ENCODE peak calls at places on chromosome 3, in four cellular contexts. One of them, this sample, is unnamed. For H3K36me3, the result is how much of the 10 kb centered on the place peaks cover.

GRCh38 chr3:146160233-146160963 is 586 bp downstream of the PLOD2 start:
- DNase-seq in brain microvascular endothelial cell: peak
- DNase-seq in tibial artery: peak
- DNase-seq in transverse colon: peak
- DNase-seq in this sample: peak

GRCh38 chr3:195258449-195259145 is 12.4 kb downstream of the XXYLT1 start:
- DNase-seq in brain microvascular endothelial cell: no peak
- DNase-seq in tibial artery: no peak
- DNase-seq in transverse colon: no peak
- DNase-seq in this sample: no peak

GRCh38 chr3:109921509-109921908 is 584.2 kb upstream of the DPPA4 start:
- DNase-seq in brain microvascular endothelial cell: no peak
- DNase-seq in tibial artery: no peak
- DNase-seq in transverse colon: no peak
- DNase-seq in this sample: no peak

GRCh38 chr3:124557-125179 is 71.9 kb upstream of the CHL1 start:
- DNase-seq in brain microvascular endothelial cell: no peak
- DNase-seq in tibial artery: no peak
- DNase-seq in transverse colon: no peak
- DNase-seq in this sample: no peak

GRCh38 chr3:138034918-138035317 is 25.0 kb downstream of the CLDN18 start:
- DNase-seq in brain microvascular endothelial cell: no peak
- DNase-seq in tibial artery: no peak
- DNase-seq in transverse colon: no peak
- DNase-seq in this sample: no peak

GRCh38 chr3:31522152-31522551 is 10.6 kb upstream of the STT3B start:
- DNase-seq in brain microvascular endothelial cell: no peak
- DNase-seq in tibial artery: no peak
- DNase-seq in transverse colon: no peak
- DNase-seq in this sample: no peak

GRCh38 chr3:11591401-11592266 is 52.1 kb downstream of the VGLL4 start:
- DNase-seq in brain microvascular endothelial cell: peak
- DNase-seq in tibial artery: peak
- DNase-seq in transverse colon: no peak
- DNase-seq in this sample: no peak

GRCh38 chr3:33006571-33007286 is 55.3 kb downstream of the CCR4 start:
- DNase-seq in brain microvascular endothelial cell: no peak
- DNase-seq in tibial artery: no peak
- DNase-seq in transverse colon: no peak
- DNase-seq in this sample: no peak

GRCh38 chr3:71393093-71393492 is 190.4 kb downstream of the FOXP1 start:
- DNase-seq in brain microvascular endothelial cell: no peak
- DNase-seq in tibial artery: no peak
- DNase-seq in transverse colon: no peak
- DNase-seq in this sample: no peak

GRCh38 chr3:11548721-11549131 is 95.0 kb downstream of the VGLL4 start:
- DNase-seq in brain microvascular endothelial cell: peak
- DNase-seq in tibial artery: no peak
- DNase-seq in transverse colon: peak
- DNase-seq in this sample: no peak

GRCh38 chr3:194219826-194220407 is 84.0 kb downstream of the HES1 start:
- DNase-seq in brain microvascular endothelial cell: no peak
- DNase-seq in tibial artery: no peak
- DNase-seq in transverse colon: no peak
- DNase-seq in this sample: no peak

GRCh38 chr3:124360626-124361025 is 368.7 kb upstream of the ROPN1 start:
- DNase-seq in brain microvascular endothelial cell: no peak
- DNase-seq in tibial artery: no peak
- DNase-seq in transverse colon: no peak
- DNase-seq in this sample: no peak

GRCh38 chr3:156465222-156465621 is 89.7 kb downstream of the SSR3 start:
- DNase-seq in brain microvascular endothelial cell: no peak
- DNase-seq in tibial artery: no peak
- DNase-seq in transverse colon: no peak
- DNase-seq in this sample: no peak

GRCh38 chr3:123090700-123091585 is 24.1 kb downstream of the PDIA5 start:
- DNase-seq in brain microvascular endothelial cell: no peak
- DNase-seq in tibial artery: no peak
- DNase-seq in transverse colon: no peak
- DNase-seq in this sample: no peak

GRCh38 chr3:142275856-142276255 is 50.5 kb upstream of the GK5 start:
- DNase-seq in brain microvascular endothelial cell: peak
- DNase-seq in tibial artery: no peak
- DNase-seq in transverse colon: no peak
- DNase-seq in this sample: no peak

GRCh38 chr3:173743512-173743911 is 346.0 kb downstream of the NLGN1 start:
- DNase-seq in brain microvascular endothelial cell: no peak
- DNase-seq in tibial artery: no peak
- DNase-seq in transverse colon: no peak
- DNase-seq in this sample: no peak

GRCh38 chr3:125194849-125195601 is 17.5 kb downstream of the SLC12A8 start:
- DNase-seq in brain microvascular endothelial cell: peak
- DNase-seq in tibial artery: no peak
- DNase-seq in transverse colon: no peak
- DNase-seq in this sample: no peak

GRCh38 chr3:182618981-182619591 is 174.2 kb upstream of the ATP11B start:
- DNase-seq in brain microvascular endothelial cell: peak
- DNase-seq in tibial artery: no peak
- DNase-seq in transverse colon: no peak
- DNase-seq in this sample: peak

GRCh38 chr3:137420198-137420995 is 343.7 kb upstream of the SOX14 start:
- DNase-seq in brain microvascular endothelial cell: no peak
- DNase-seq in tibial artery: no peak
- DNase-seq in transverse colon: no peak
- DNase-seq in this sample: no peak

GRCh38 chr3:133400006-133400515 is at the start of gene BFSP2:
- DNase-seq in brain microvascular endothelial cell: no peak
- DNase-seq in tibial artery: no peak
- DNase-seq in transverse colon: no peak
- DNase-seq in this sample: no peak

GRCh38 chr3:56309465-56309864 is 158.8 kb downstream of the ERC2 start:
- DNase-seq in brain microvascular endothelial cell: no peak
- DNase-seq in tibial artery: no peak
- DNase-seq in transverse colon: no peak
- DNase-seq in this sample: no peak

GRCh38 chr3:111810909-111811308 is 48.2 kb upstream of the PHLDB2 start:
- DNase-seq in brain microvascular endothelial cell: peak
- DNase-seq in tibial artery: no peak
- DNase-seq in transverse colon: no peak
- DNase-seq in this sample: no peak

GRCh38 chr3:111539351-111540331 is 2.4 kb upstream of the CD96 start:
- DNase-seq in brain microvascular endothelial cell: peak
- DNase-seq in tibial artery: no peak
- DNase-seq in transverse colon: peak
- DNase-seq in this sample: peak

GRCh38 chr3:111903067-111903511 is 44.0 kb downstream of the PHLDB2 start:
- DNase-seq in brain microvascular endothelial cell: peak
- DNase-seq in tibial artery: no peak
- DNase-seq in transverse colon: no peak
- DNase-seq in this sample: no peak

GRCh38 chr3:113193298-113193697 is 18.1 kb upstream of the BOC start:
- DNase-seq in brain microvascular endothelial cell: no peak
- DNase-seq in tibial artery: no peak
- DNase-seq in transverse colon: no peak
- DNase-seq in this sample: no peak

GRCh38 chr3:140117111-140117526 is 182.1 kb downstream of the CLSTN2 start:
- DNase-seq in brain microvascular endothelial cell: no peak
- DNase-seq in tibial artery: no peak
- DNase-seq in transverse colon: no peak
- DNase-seq in this sample: no peak

GRCh38 chr3:25849641-25850040 is 59.8 kb downstream of the OXSM start:
- DNase-seq in brain microvascular endothelial cell: no peak
- DNase-seq in tibial artery: no peak
- DNase-seq in transverse colon: no peak
- DNase-seq in this sample: no peak

GRCh38 chr3:13345284-13345683 is 74.8 kb downstream of the NUP210 start:
- DNase-seq in brain microvascular endothelial cell: no peak
- DNase-seq in tibial artery: no peak
- DNase-seq in transverse colon: no peak
- DNase-seq in this sample: no peak
- H3K36me3 ChIP-seq in brain microvascular endothelial cell: under half
- H3K36me3 ChIP-seq in tibial artery: under half
- H3K36me3 ChIP-seq in transverse colon: under half
- H3K36me3 ChIP-seq in this sample: under half

GRCh38 chr3:98808071-98808470 is 44.9 kb downstream of the ST3GAL6 start:
- DNase-seq in brain microvascular endothelial cell: no peak
- DNase-seq in tibial artery: no peak
- DNase-seq in transverse colon: no peak
- DNase-seq in this sample: no peak

GRCh38 chr3:98809561-98809960 is 46.4 kb downstream of the ST3GAL6 start:
- DNase-seq in brain microvascular endothelial cell: no peak
- DNase-seq in tibial artery: no peak
- DNase-seq in transverse colon: no peak
- DNase-seq in this sample: no peak

GRCh38 chr3:98812851-98813374 is 49.8 kb downstream of the ST3GAL6 start:
- DNase-seq in brain microvascular endothelial cell: no peak
- DNase-seq in tibial artery: no peak
- DNase-seq in transverse colon: no peak
- DNase-seq in this sample: peak

GRCh38 chr3:98807565-98807964 is 44.4 kb downstream of the ST3GAL6 start:
- DNase-seq in brain microvascular endothelial cell: no peak
- DNase-seq in tibial artery: no peak
- DNase-seq in transverse colon: no peak
- DNase-seq in this sample: no peak

DNA sequence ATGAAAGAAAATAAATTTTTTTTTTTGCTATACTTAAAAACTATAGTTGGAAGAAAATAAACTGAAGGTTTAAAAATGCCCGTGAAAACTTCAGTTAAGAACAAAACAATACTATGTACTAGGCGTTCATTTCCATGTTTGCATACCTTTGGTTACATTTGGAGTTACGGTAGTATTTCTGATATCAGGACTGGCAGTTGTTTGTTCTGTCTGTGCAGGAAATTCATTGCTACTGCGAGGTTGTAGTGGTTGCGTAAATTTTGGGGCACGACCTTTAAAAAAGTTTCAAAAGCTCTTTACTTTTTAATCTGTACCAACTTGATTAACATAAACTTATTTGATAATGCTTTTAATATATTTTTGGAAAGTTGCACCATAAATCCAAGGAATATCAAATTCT is 47.9 kb downstream of the ST3GAL6 start:
- DNase-seq in brain microvascular endothelial cell: no peak
- DNase-seq in tibial artery: no peak
- DNase-seq in transverse colon: no peak
- DNase-seq in this sample: no peak
- H3K36me3 ChIP-seq in brain microvascular endothelial cell: half or more
- H3K36me3 ChIP-seq in tibial artery: under half
- H3K36me3 ChIP-seq in transverse colon: under half
- H3K36me3 ChIP-seq in this sample: under half

DNA sequence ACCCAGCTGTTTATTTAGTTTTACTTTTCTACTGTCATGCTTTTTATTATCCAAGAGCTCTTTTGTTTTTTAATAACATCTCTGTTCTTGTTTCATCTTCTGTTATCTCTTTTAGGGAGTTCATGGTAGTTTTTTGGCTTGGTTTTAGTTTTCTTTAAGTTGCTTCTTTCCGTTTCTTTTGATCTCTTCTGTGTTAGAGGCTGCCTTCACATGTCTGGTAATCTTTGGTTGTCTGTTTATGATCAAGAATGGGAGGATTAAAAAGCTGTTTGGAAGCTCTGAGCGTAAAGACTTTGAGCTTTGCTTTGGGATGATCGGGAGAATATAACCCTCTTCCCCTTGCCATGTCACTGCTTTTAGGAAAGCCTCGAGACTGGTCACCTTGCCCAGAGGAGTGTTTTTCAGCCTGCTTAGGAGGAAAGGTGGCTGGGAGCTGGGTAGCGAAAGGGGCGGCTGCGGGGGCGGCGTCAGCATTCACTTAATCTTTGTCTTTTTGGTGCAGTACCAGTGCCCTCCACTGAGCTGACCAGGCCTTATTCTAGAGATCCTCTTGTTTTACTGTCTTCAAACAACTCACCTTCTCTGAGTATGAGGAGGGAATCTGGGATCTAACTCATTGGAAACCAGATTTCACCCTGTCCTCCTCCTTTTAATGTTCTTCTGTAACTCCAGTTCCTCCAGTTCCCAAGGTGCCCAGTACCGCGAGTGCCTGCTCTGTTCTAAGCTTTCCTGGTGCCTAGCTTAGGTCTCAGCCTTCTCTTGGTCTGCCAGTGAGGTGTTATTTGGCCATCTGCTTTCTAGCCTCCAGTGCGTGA is 15.5 kb downstream of the TATDN2 start:
- DNase-seq in brain microvascular endothelial cell: peak
- DNase-seq in tibial artery: no peak
- DNase-seq in transverse colon: peak
- DNase-seq in this sample: no peak
- H3K36me3 ChIP-seq in brain microvascular endothelial cell: under half
- H3K36me3 ChIP-seq in tibial artery: under half
- H3K36me3 ChIP-seq in transverse colon: under half
- H3K36me3 ChIP-seq in this sample: under half

DNA sequence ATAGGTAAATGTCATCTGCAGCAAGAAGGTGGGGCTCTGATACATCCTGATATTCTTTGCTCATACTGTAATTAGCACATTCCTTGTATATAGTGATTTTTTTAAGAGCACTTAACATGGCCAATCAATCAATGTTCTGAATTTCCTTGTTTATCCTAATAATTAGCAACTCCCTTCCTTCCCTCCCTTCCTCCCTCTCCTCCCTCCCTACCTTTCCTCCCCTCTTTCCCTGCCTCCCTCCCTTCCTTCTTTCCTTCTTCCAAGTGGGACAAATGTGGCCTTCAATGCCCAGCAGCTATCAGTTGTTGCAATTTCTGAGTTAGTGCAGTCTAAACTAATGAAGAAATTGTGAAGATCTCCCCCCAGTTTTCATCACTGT is 85.9 kb upstream of the LIMD1 start:
- DNase-seq in brain microvascular endothelial cell: no peak
- DNase-seq in tibial artery: no peak
- DNase-seq in transverse colon: no peak
- DNase-seq in this sample: no peak
- H3K36me3 ChIP-seq in brain microvascular endothelial cell: under half
- H3K36me3 ChIP-seq in tibial artery: under half
- H3K36me3 ChIP-seq in transverse colon: under half
- H3K36me3 ChIP-seq in this sample: under half

DNA sequence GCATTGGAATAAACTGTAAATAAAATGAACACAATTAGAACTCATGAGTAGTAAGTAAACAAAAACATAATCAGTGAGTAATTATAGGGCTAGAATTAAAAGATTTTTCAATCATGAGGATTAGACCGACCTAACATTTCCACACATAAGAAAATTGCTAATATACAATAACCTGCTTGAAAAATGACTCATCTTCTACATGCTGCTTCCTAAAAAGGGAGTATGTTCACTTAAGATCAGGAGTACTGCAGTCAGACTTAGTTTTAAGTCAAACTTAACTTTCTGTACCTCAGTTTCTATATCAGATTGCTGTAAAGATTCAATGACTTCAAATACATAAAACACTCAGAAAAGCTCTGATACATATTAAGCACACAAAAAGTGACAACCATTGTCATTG is 22.6 kb upstream of the NEK10 start:
- DNase-seq in brain microvascular endothelial cell: no peak
- DNase-seq in tibial artery: no peak
- DNase-seq in transverse colon: no peak
- DNase-seq in this sample: no peak
- H3K36me3 ChIP-seq in brain microvascular endothelial cell: under half
- H3K36me3 ChIP-seq in tibial artery: half or more
- H3K36me3 ChIP-seq in transverse colon: under half
- H3K36me3 ChIP-seq in this sample: under half